ENCODE peak calls at places on chromosomes 16 and 17, in eight cellular contexts. V is heart right ventricle, W is fibroblast of lung, Q is BE2C, B is thoracic aorta, Z is tibial nerve, J is AG04450, I is body of pancreas. D is an unnamed sample. For H3K9me3 and H3K27me3, the result is how much of the 10 kb centered on the place peaks cover.

GRCh38 chr16:2471016-2471652 is at the start of gene NTN3:
- DNase-seq in V (no peak), W (no peak), Q (peak), B (no peak), Z (no peak), J (no peak), I (no peak), D (peak)

GRCh38 chr17:71446635-71447034 is 674.2 kb upstream of the SOX9 start:
- DNase-seq in V (no peak), W (peak), Q (no peak), B (no peak), Z (no peak), J (no peak), I (no peak), D (no peak)

GRCh38 chr17:2592974-2593845 is at the start of gene PAFAH1B1:
- DNase-seq in V (peak), W (peak), Q (peak), B (peak), Z (peak), J (peak), I (peak), D (peak)

GRCh38 chr16:13083687-13084086 is 182.3 kb downstream of the SHISA9 start:
- DNase-seq in V (no peak), W (no peak), Q (no peak), B (no peak), Z (no peak), J (no peak), I (peak), D (no peak)

GRCh38 chr16:3755249-3755648 is 37.9 kb upstream of the TRAP1 start:
- DNase-seq in V (no peak), W (peak), Q (no peak), B (no peak), Z (no peak), J (no peak), I (no peak), D (no peak)

GRCh38 chr17:51397361-51398127 is 137.2 kb downstream of the UTP18 start:
- DNase-seq in V (no peak), W (peak), Q (no peak), B (no peak), Z (no peak), J (no peak), I (no peak), D (peak)

GRCh38 chr17:63096426-63096825 is 130.4 kb downstream of the TANC2 start:
- DNase-seq in V (no peak), W (peak), Q (no peak), B (no peak), Z (no peak), J (peak), I (no peak), D (no peak)

GRCh38 chr16:83925957-83926725 is 26.9 kb upstream of the OSGIN1 start:
- DNase-seq in V (no peak), W (no peak), Q (no peak), B (no peak), Z (no peak), J (no peak), I (no peak), D (no peak)

GRCh38 chr16:1414532-1415265 is at the start of gene UNKL:
- DNase-seq in V (peak), W (peak), Q (peak), B (no peak), Z (peak), J (peak), I (peak), D (peak)

GRCh38 chr17:60155815-60156214 is 6.0 kb downstream of the CA4 start:
- DNase-seq in V (no peak), W (no peak), Q (peak), B (no peak), Z (no peak), J (no peak), I (no peak), D (no peak)

GRCh38 chr17:17816240-17816814 is 20.5 kb downstream of the SREBF1 start:
- DNase-seq in V (no peak), W (no peak), Q (no peak), B (no peak), Z (no peak), J (no peak), I (no peak), D (no peak)

GRCh38 chr17:17815436-17816200 is 21.2 kb downstream of the SREBF1 start:
- DNase-seq in V (no peak), W (no peak), Q (no peak), B (no peak), Z (no peak), J (no peak), I (no peak), D (no peak)

GRCh38 chr17:17817552-17817947 is 19.2 kb downstream of the SREBF1 start:
- DNase-seq in V (no peak), W (no peak), Q (no peak), B (no peak), Z (no peak), J (no peak), I (no peak), D (no peak)

GRCh38 chr17:17818088-17818526 is 18.7 kb downstream of the SREBF1 start:
- DNase-seq in V (no peak), W (peak), Q (peak), B (no peak), Z (no peak), J (no peak), I (no peak), D (no peak)

GRCh38 chr17:17816831-17817551 is 19.8 kb downstream of the SREBF1 start:
- DNase-seq in V (no peak), W (no peak), Q (no peak), B (no peak), Z (no peak), J (no peak), I (no peak), D (no peak)
- TF ChIP-seq CTCF in V (no peak), W (no peak), Q (peak), B (no peak), Z (no peak), J (peak), I (no peak), D (no peak)

DNA sequence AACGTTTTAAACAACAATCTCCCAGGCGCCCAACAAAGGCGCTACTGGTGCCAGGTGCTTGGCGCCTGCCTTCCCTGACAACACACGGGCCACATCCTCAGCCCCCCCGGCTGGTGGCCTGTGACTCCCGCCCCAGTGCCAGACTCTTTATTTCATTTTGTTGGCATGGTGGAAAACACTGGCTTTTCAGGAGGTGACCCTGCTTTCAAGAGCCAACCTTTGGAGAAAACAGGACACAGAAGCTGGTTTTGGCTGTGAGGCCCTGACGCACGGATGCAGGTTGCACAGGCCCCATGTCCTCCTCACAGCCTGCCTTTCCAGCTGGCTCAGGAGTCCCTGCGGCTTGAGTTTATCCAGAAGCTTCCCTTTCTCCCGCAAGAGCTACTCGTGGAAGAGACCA is 100.0 kb downstream of the METRNL start:
- DNase-seq in V (no peak), W (no peak), Q (peak), B (no peak), Z (peak), J (no peak), I (no peak), D (peak)
- H3K9me3 ChIP-seq in V (under half), W (under half), Q (under half), B (under half), Z (under half), J (under half), I (under half), D (under half)

GRCh38 chr17:73474370-73474988 is 162.7 kb upstream of the CDC42EP4 start:
- DNase-seq in V (peak), W (peak), Q (peak), B (peak), Z (peak), J (no peak), I (peak), D (peak)
- H3K27me3 ChIP-seq in V (under half), W (under half), Q (under half), B (under half), Z (under half), J (under half), I (under half), D (under half)

DNA sequence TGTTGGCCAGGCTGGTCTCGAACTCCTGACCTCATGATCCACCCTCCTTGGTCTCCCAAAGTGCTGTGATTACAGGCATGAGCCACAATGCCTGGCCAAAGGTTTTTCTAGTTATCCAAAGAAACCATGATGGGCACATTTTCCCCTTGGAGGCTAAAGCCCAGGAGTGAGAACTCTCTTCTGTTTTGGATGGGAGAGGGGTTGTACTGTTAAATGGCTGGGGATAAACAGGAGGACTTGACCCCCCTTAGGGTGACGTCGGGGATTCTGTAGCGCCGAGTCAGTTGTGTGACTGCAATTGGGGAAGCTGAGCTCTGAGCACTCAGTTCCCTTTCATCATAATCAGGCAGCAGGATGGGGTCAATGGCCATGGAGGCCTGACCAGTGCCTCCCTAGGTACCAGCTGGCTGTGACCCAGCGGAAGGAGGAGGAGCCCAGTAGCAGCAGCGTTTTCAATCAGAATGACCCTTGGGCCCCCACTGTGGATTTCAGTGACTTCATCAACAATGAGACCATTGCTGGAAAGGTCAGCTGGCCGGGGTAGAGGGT is 4.1 kb downstream of the AOC3 start:
- DNase-seq in V (no peak), W (no peak), Q (no peak), B (no peak), Z (no peak), J (no peak), I (no peak), D (no peak)
- TF ChIP-seq CTCF in V (no peak), W (no peak), Q (no peak), B (no peak), Z (no peak), J (no peak), I (no peak), D (no peak)